ENCODE peak calls at places on chromosomes 12 and 14, in eight cellular contexts. O is cardiac muscle cell; D is NCI-H1694 treated with DMSO at 0.1 percent for 48 hours; R is ureter; S is activated CD4-positive, alpha-beta T cell treated with anti-CD3 and anti-CD28 coated beads for 1 hour; I is stimulated activated CD8-positive, alpha-beta memory T cell treated with anti-CD3 and anti-CD28 coated beads, Interleukin-4, amount 100 ng/mL, for 1 hour; B is mesenchymal stem cell; Q is right lobe of liver. P is an unnamed sample.

GRCh38 chr12:12219664-12220063 is 47.2 kb downstream of the LRP6 start:
- DNase-seq in S (no peak), I (no peak), B (no peak), Q (no peak), O (no peak), R (no peak), D (no peak), P (no peak)

GRCh38 chr14:61837336-61838229 is 75.4 kb downstream of the SNAPC1 start:
- DNase-seq in I (peak), Q (peak), O (peak), B (peak), R (peak), D (peak), S (peak), P (peak)

GRCh38 chr12:63802012-63802608 is 22.4 kb downstream of the RXYLT1 start:
- DNase-seq in B (peak), D (peak), O (peak), Q (no peak), I (no peak), S (no peak), R (no peak), P (no peak)

GRCh38 chr12:13383379-13383778 is 186.9 kb downstream of the EMP1 start:
- DNase-seq in R (no peak), O (no peak), I (no peak), Q (no peak), D (no peak), B (no peak), S (no peak), P (no peak)

GRCh38 chr12:24222968-24223367 is 273.5 kb upstream of the SOX5 start:
- DNase-seq in B (peak), R (no peak), O (peak), Q (no peak), D (no peak), I (no peak), S (no peak), P (no peak)

GRCh38 chr12:115000038-115000437 is 316.1 kb upstream of the TBX3 start:
- DNase-seq in Q (no peak), R (no peak), S (no peak), B (peak), I (no peak), O (peak), D (no peak), P (no peak)

GRCh38 chr14:52025952-52026510 is 36.7 kb downstream of the RTRAF start:
- DNase-seq in B (no peak), O (no peak), S (no peak), I (no peak), R (no peak), Q (no peak), D (no peak), P (no peak)

GRCh38 chr12:57129311-57130288 is 1.3 kb downstream of the LRP1 start:
- DNase-seq in D (no peak), R (no peak), I (no peak), B (peak), S (no peak), O (no peak), Q (peak), P (no peak)

GRCh38 chr12:79266511-79267129 is 402.0 kb downstream of the SYT1 start:
- DNase-seq in S (no peak), O (no peak), D (no peak), R (no peak), B (no peak), I (no peak), Q (no peak), P (no peak)

GRCh38 chr12:55743967-55744931 is 1.3 kb downstream of the GDF11 start:
- DNase-seq in B (peak), I (no peak), S (no peak), R (no peak), O (no peak), D (no peak), Q (no peak), P (no peak)

GRCh38 chr14:22935156-22935555 is 6.0 kb upstream of the PRMT5 start:
- DNase-seq in I (no peak), R (no peak), D (no peak), O (no peak), Q (no peak), S (no peak), B (no peak), P (no peak)

GRCh38 chr14:100225169-100225568 is 13.8 kb upstream of the YY1 start:
- DNase-seq in O (no peak), S (no peak), B (no peak), I (no peak), Q (no peak), D (no peak), R (no peak), P (no peak)

GRCh38 chr14:85263916-85264315 is 266.0 kb upstream of the FLRT2 start:
- DNase-seq in I (no peak), O (no peak), S (no peak), Q (no peak), R (no peak), B (no peak), D (no peak), P (no peak)

GRCh38 chr12:59650594-59651229 is 54.9 kb downstream of the SLC16A7 start:
- DNase-seq in O (peak), D (no peak), Q (no peak), R (no peak), B (no peak), I (no peak), S (no peak), P (no peak)

GRCh38 chr12:121537814-121538698 is 42.8 kb downstream of the KDM2B start:
- DNase-seq in O (no peak), Q (no peak), R (no peak), I (no peak), S (no peak), B (peak), D (no peak), P (no peak)

GRCh38 chr14:90839024-90839888 is 23.0 kb upstream of the TTC7B start:
- DNase-seq in I (no peak), S (no peak), R (peak), Q (no peak), B (peak), D (no peak), O (peak), P (no peak)

GRCh38 chr12:120394483-120395367 is 25.8 kb upstream of the MSI1 start:
- DNase-seq in Q (no peak), I (no peak), R (peak), D (no peak), O (no peak), B (no peak), S (no peak), P (no peak)

GRCh38 chr14:104725772-104726548 is 1.9 kb downstream of the ADSS1 start:
- DNase-seq in I (no peak), R (no peak), S (no peak), Q (no peak), O (no peak), B (no peak), D (no peak), P (no peak)

P was measured in thoracic aorta.